ENCODE peak calls at places on chromosome 1, in eight cellular contexts. K, B, Z, H, C, R, J and O are unnamed samples.

GRCh38 chr1:230025686-230026085 is 41.4 kb upstream of the GALNT2 start:
- DNase-seq in K (no peak), B (no peak), Z (no peak), H (no peak), C (no peak), R (no peak), J (no peak), O (no peak)

GRCh38 chr1:18578271-18578670 is 52.4 kb upstream of the PAX7 start:
- DNase-seq in K (no peak), B (no peak), Z (no peak), H (no peak), C (no peak), R (no peak), J (no peak), O (no peak)

GRCh38 chr1:35029756-35030155 is 2.0 kb downstream of the ZMYM6 start:
- DNase-seq in K (no peak), B (no peak), Z (no peak), H (no peak), C (no peak), R (peak), J (no peak), O (no peak)

GRCh38 chr1:167564592-167564991 is 11.0 kb upstream of the CREG1 start:
- DNase-seq in K (no peak), B (peak), Z (peak), H (no peak), C (peak), R (no peak), J (no peak), O (no peak)

GRCh38 chr1:53062731-53063591 is 948 bp downstream of the PODN start:
- DNase-seq in K (no peak), B (no peak), Z (peak), H (no peak), C (no peak), R (no peak), J (no peak), O (peak)

GRCh38 chr1:39196244-39197215 is 8.0 kb upstream of the MACF1 start:
- DNase-seq in K (no peak), B (peak), Z (no peak), H (peak), C (peak), R (peak), J (peak), O (no peak)

GRCh38 chr1:8858888-8859706 is 19.4 kb downstream of the ENO1 start:
- DNase-seq in K (no peak), B (no peak), Z (no peak), H (peak), C (peak), R (peak), J (no peak), O (no peak)

GRCh38 chr1:57506941-57507340 is 83.1 kb upstream of the DAB1 start:
- DNase-seq in K (no peak), B (no peak), Z (no peak), H (no peak), C (no peak), R (no peak), J (no peak), O (no peak)

GRCh38 chr1:168394858-168395257 is 114.2 kb downstream of the TBX19 start:
- DNase-seq in K (no peak), B (no peak), Z (no peak), H (no peak), C (no peak), R (no peak), J (no peak), O (no peak)

GRCh38 chr1:246629030-246629429 is 62.8 kb downstream of the CNST start:
- DNase-seq in K (no peak), B (no peak), Z (no peak), H (no peak), C (no peak), R (no peak), J (peak), O (no peak)
- TF ChIP-seq CTCF in K (no peak), B (no peak), Z (no peak), H (no peak), C (no peak), R (no peak), J (no peak), O (no peak)

GRCh38 chr1:160277987-160278386 is 6.9 kb downstream of the PEX19 start:
- DNase-seq in K (no peak), B (no peak), Z (no peak), H (no peak), C (no peak), R (no peak), J (no peak), O (no peak)

GRCh38 chr1:160284782-160285344 is at the start of gene PEX19:
- DNase-seq in K (peak), B (peak), Z (peak), H (peak), C (peak), R (peak), J (peak), O (peak)

GRCh38 chr1:160285506-160285905 is 573 bp upstream of the PEX19 start:
- DNase-seq in K (no peak), B (no peak), Z (no peak), H (no peak), C (no peak), R (no peak), J (no peak), O (no peak)

GRCh38 chr1:160284220-160284781 is 632 bp downstream of the PEX19 start:
- DNase-seq in K (no peak), B (peak), Z (no peak), H (peak), C (peak), R (peak), J (no peak), O (no peak)

DNA sequence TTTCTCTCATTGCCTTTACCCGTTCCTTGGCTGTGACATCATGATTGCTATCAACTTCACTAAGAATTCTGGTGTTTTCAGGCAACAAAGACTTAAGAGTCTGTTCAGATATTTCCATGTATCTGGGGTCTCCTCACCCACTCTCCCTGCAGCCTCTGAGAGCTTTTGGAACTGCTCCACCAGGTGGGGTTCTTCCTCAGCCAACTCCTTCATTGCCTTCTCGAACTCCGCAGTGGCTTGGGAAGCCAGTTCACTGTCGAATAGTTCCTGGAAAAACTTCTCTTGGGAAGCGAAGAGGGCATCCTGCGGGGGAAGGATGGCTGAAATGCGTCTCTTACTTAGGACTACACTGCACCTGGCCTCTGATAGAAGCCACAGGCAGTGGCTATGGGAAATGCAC is 2.1 kb downstream of the PEX19 start:
- DNase-seq in K (no peak), B (no peak), Z (no peak), H (no peak), C (no peak), R (no peak), J (no peak), O (no peak)
- TF ChIP-seq CTCF in K (no peak), B (no peak), Z (no peak), H (no peak), C (no peak), R (peak), J (no peak), O (no peak)

GRCh38 chr1:27416387-27417111 is 24.1 kb downstream of the GPR3 start:
- DNase-seq in K (no peak), B (peak), Z (no peak), H (peak), C (peak), R (peak), J (no peak), O (no peak)
- TF ChIP-seq CTCF in K (peak), B (peak), Z (peak), H (peak), C (peak), R (peak), J (peak), O (peak)

GRCh38 chr1:41503507-41504125 is 19.1 kb upstream of the EDN2 start:
- DNase-seq in K (no peak), B (no peak), Z (no peak), H (no peak), C (no peak), R (no peak), J (no peak), O (no peak)
- TF ChIP-seq CTCF in K (no peak), B (no peak), Z (no peak), H (no peak), C (peak), R (peak), J (no peak), O (no peak)

GRCh38 chr1:145901312-145902021 is 8.4 kb downstream of the ITGA10 start:
- DNase-seq in K (no peak), B (no peak), Z (no peak), H (no peak), C (no peak), R (no peak), J (no peak), O (no peak)
- TF ChIP-seq CTCF in K (no peak), B (no peak), Z (no peak), H (no peak), C (no peak), R (no peak), J (no peak), O (no peak)

GRCh38 chr1:109790329-109790728 is 26.6 kb upstream of the EPS8L3 start:
- DNase-seq in K (no peak), B (no peak), Z (peak), H (no peak), C (no peak), R (no peak), J (no peak), O (no peak)

GRCh38 chr1:109789771-109790170 is 26.0 kb upstream of the EPS8L3 start:
- DNase-seq in K (peak), B (no peak), Z (peak), H (no peak), C (no peak), R (no peak), J (no peak), O (no peak)

GRCh38 chr1:109791495-109792040 is 27.8 kb upstream of the EPS8L3 start:
- DNase-seq in K (peak), B (no peak), Z (peak), H (no peak), C (no peak), R (no peak), J (no peak), O (no peak)

GRCh38 chr1:109792056-109792831 is 28.5 kb upstream of the EPS8L3 start:
- DNase-seq in K (peak), B (peak), Z (peak), H (peak), C (peak), R (peak), J (no peak), O (peak)

GRCh38 chr1:109790735-109791494 is 27.2 kb upstream of the EPS8L3 start:
- DNase-seq in K (peak), B (no peak), Z (peak), H (peak), C (peak), R (peak), J (peak), O (no peak)
- TF ChIP-seq CTCF in K (peak), B (no peak), Z (no peak), H (peak), C (peak), R (peak), J (peak), O (no peak)

DNA sequence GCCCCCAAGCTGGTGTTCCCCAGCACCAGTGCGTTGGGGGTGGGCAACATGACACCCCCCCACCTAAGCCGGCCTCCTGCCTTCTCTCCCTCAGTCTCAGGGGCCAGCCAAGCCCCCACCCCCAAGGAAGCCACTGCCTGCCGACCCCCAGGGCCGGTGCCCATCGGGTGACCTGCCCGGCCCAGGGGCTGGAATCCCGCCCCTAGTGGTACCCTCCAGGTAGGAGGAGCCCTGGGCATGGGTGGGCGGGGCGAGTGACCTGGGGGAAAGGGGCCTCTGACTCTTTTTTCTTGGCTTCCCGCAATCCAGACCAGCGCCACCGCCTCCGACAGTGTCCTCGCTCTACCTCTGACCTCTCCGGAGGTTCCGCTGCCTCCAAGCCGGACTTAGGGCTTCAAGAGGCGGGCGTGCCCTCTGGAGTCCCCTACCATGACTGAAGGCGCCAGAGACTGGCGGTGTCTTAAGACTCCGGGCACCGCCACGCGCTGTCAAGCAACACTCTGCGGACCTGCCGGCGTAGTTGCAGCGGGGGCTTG is 1.3 kb upstream of the EFNA4 start:
- DNase-seq in K (no peak), B (no peak), Z (no peak), H (no peak), C (no peak), R (no peak), J (no peak), O (no peak)
- TF ChIP-seq CTCF in K (no peak), B (no peak), Z (no peak), H (peak), C (no peak), R (no peak), J (no peak), O (no peak)